ENCODE peak calls at places on chromosome 3, in eight cellular contexts. H is H9; Z is spleen; V is naive thymus-derived CD4-positive, alpha-beta T cell; T is heart right ventricle; A is Panc1; X is Peyer's patch; Y is CD8-positive, alpha-beta T cell. Q is an unnamed sample.
A peak's percentile ranks its signal among the peaks of the same experiment; 100 is the strongest.

GRCh38 chr3:159791336-159791735 is 197.3 kb upstream of the IL12A start:
- DNase-seq in X (no peak), A (no peak), V (no peak), T (no peak), Z (no peak), H (no peak), Y (no peak), Q (no peak)

GRCh38 chr3:148791955-148792354 is 35.7 kb upstream of the CPB1 start:
- DNase-seq in Z (no peak), Y (no peak), A (no peak), X (no peak), H (no peak), V (no peak), T (no peak), Q (no peak)

GRCh38 chr3:156888576-156888975 is 62.4 kb downstream of the LEKR1 start:
- DNase-seq in X (no peak), H (no peak), A (no peak), Y (no peak), Z (no peak), T (no peak), V (no peak), Q (no peak)

GRCh38 chr3:137385922-137386321 is 378.2 kb upstream of the SOX14 start:
- DNase-seq in Z (no peak), V (no peak), T (no peak), A (no peak), H (no peak), Y (no peak), X (no peak), Q (no peak)

GRCh38 chr3:14730703-14731102 is 55.8 kb downstream of the C3orf20 start:
- DNase-seq in V (no peak), H (no peak), Z (no peak), A (no peak), Y (no peak), T (no peak), X (no peak), Q (no peak)

GRCh38 chr3:11060500-11061251 is 68.1 kb downstream of the SLC6A1 start:
- DNase-seq in Y (peak; percentile 8), A (no peak), X (peak; percentile 76), H (peak; percentile 88), V (no peak), T (peak; percentile 60), Z (peak; percentile 86), Q (no peak)

GRCh38 chr3:5055352-5056004 is 66.6 kb upstream of the ARL8B start:
- DNase-seq in V (no peak), A (no peak), H (no peak), X (no peak), T (no peak), Z (no peak), Y (no peak), Q (no peak)

GRCh38 chr3:66705071-66705470 is 204.2 kb upstream of the LRIG1 start:
- DNase-seq in V (no peak), H (no peak), Z (no peak), Y (no peak), X (no peak), T (no peak), A (no peak), Q (no peak)

GRCh38 chr3:66427951-66428350 is 72.9 kb downstream of the LRIG1 start:
- DNase-seq in T (no peak), A (no peak), X (no peak), V (no peak), H (no peak), Y (no peak), Z (no peak), Q (no peak)

GRCh38 chr3:149575213-149575961 is 82.4 kb downstream of the WWTR1 start:
- DNase-seq in Z (no peak), Y (no peak), A (peak; percentile 92), H (no peak), V (no peak), X (no peak), T (no peak), Q (no peak)

GRCh38 chr3:112333002-112333385 is at the start of gene CD200:
- DNase-seq in X (peak; percentile 74), Z (peak; percentile 89), H (peak; percentile 67), Y (peak; percentile 24), A (no peak), T (peak; percentile 46), V (peak; percentile 25), Q (peak; percentile 42)

GRCh38 chr3:195034101-195034500 is 236.9 kb downstream of the XXYLT1 start:
- DNase-seq in V (no peak), Z (no peak), T (no peak), Y (no peak), X (no peak), H (no peak), A (no peak), Q (no peak)
- H3K27ac ChIP-seq in V (no peak overlapping the region), Z (no peak overlapping the region), T (no peak overlapping the region), Y (no peak overlapping the region), X (peak overlapping the region; percentile 24), H (no peak overlapping the region), A (peak overlapping the region; percentile 89), Q (no peak overlapping the region)

DNA sequence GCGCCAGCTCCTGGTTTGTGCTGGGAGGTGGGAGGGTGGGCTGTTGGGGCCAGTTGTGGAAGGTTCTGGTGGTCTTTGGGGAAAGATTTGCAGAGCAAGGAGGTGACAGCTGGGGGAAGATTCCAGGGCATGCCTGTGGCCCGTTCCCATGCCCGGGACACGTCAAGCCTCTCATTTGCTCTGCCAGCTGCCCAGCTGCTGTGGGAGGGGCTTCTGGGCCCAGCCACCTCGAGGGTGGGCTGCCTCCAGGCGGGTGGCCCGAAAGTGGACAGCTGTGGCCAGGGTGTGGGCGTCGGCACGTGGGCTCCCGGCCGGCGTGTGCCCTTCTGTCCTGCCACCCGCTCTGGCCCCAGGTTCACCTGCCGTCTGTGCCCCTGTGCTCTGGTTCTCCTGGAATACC is 17.2 kb downstream of the PLXNA1 start:
- DNase-seq in H (no peak), Z (no peak), A (no peak), Y (no peak), V (no peak), X (no peak), T (no peak), Q (no peak)
- H3K4me1 ChIP-seq in H (peaks cover 4% of the 10 kb centered on the region), Z (peaks cover 63% of the 10 kb centered on the region), A (peaks cover 5% of the 10 kb centered on the region), Y (no peaks in the 10 kb centered on the region), V (no peaks in the 10 kb centered on the region), X (no peaks in the 10 kb centered on the region), T (peaks cover 35% of the 10 kb centered on the region), Q (no peaks in the 10 kb centered on the region)

GRCh38 chr3:187063286-187064081 is 75.8 kb downstream of the RPL39L start:
- DNase-seq in T (no peak), H (no peak), A (no peak), X (no peak), V (peak; percentile 38), Z (no peak), Y (no peak), Q (no peak)
- H3K27ac ChIP-seq in T (no peak overlapping the region), H (peak overlapping the region; percentile 34), A (no peak overlapping the region), X (no peak overlapping the region), V (peak overlapping the region; percentile 25), Z (peak overlapping the region; percentile 62), Y (no peak overlapping the region), Q (peak overlapping the region; percentile 31)

GRCh38 chr3:197468167-197468566 is 87.6 kb downstream of the BDH1 start:
- DNase-seq in Y (no peak), V (no peak), A (no peak), H (no peak), Z (peak; percentile 22), T (no peak), X (no peak), Q (no peak)

GRCh38 chr3:197466586-197467399 is 89.0 kb downstream of the BDH1 start:
- DNase-seq in H (no peak), A (no peak), T (no peak), Z (peak; percentile 31), V (no peak), X (no peak), Y (no peak), Q (no peak)

GRCh38 chr3:197471221-197472010 is 84.4 kb downstream of the BDH1 start:
- DNase-seq in X (no peak), H (no peak), T (no peak), V (no peak), Z (peak; percentile 41), Y (no peak), A (no peak), Q (no peak)

GRCh38 chr3:197465996-197466549 is 89.7 kb downstream of the BDH1 start:
- DNase-seq in X (no peak), H (no peak), Z (no peak), V (no peak), A (no peak), T (no peak), Y (no peak), Q (no peak)

DNA sequence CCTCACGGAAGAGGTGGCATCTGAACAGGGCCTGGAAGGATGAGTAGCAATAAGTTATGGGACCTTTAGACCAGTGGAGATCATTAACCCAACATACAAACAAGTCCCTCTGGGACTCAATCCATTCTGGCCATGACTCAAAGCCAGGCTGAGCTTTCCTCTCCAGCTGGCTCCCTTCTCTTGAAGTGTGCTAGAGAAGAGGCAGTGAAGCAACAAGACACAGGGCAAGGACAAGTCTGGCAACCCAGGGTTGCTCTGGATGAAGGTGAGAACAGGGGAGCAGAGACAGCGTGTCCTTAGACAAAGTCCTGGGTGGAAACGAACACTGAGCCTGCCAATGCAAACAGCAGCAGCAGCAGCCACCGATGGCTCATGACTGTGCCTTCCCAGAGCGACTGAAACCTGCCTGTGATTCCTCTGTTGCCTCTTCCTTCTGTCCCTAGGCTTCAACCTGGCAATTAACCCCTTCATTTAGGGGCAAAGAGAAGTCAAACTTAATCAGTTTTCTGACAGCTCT is 86.8 kb downstream of the BDH1 start:
- DNase-seq in H (no peak), A (no peak), Z (peak; percentile 18), Y (no peak), T (no peak), X (peak; percentile 75), V (no peak), Q (no peak)
- H3K4me1 ChIP-seq in H (no peaks in the 10 kb centered on the region), A (peaks cover 26% of the 10 kb centered on the region), Z (no peaks in the 10 kb centered on the region), Y (no peaks in the 10 kb centered on the region), T (no peaks in the 10 kb centered on the region), X (no peaks in the 10 kb centered on the region), V (no peaks in the 10 kb centered on the region), Q (no peaks in the 10 kb centered on the region)

GRCh38 chr3:24225027-24225743 is 269.5 kb downstream of the THRB start:
- DNase-seq in H (no peak), X (no peak), Y (no peak), A (no peak), T (no peak), V (no peak), Z (no peak), Q (no peak)
- H3K27ac ChIP-seq in H (no peak overlapping the region), X (no peak overlapping the region), Y (no peak overlapping the region), A (no peak overlapping the region), T (peak overlapping the region; percentile 37), V (no peak overlapping the region), Z (no peak overlapping the region), Q (no peak overlapping the region)

DNA sequence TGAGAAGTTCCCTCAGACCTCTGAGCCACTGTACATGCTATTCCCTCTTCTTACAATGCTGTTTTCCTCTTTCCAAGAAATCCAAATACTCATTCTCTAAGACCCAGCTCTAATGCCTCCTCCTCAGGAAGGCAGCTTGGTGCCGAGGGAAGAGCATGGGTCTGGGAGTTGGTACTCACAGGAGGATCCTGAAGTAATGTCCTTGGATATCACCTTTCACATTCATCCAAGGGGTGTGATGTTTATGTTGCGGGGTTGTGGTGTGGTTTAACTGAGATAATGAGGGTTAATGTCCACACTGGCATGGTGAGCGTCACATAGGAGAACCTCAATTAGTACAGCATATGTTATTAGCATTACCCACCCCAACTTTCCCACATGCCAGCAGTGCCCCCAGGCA is 31.9 kb downstream of the MYL3 start:
- DNase-seq in Y (no peak), V (no peak), A (no peak), H (no peak), Z (no peak), X (no peak), T (no peak), Q (no peak)
- H3K4me1 ChIP-seq in Y (no peaks in the 10 kb centered on the region), V (no peaks in the 10 kb centered on the region), A (no peaks in the 10 kb centered on the region), H (no peaks in the 10 kb centered on the region), Z (no peaks in the 10 kb centered on the region), X (no peaks in the 10 kb centered on the region), T (no peaks in the 10 kb centered on the region), Q (no peaks in the 10 kb centered on the region)

Q was measured in CD4-positive, alpha-beta memory T cell.